ENCODE peak calls at places on chromosome 19, in ten cellular contexts. Z is brain microvascular endothelial cell, H is Panc1, K is right lobe of liver, Y is mammary epithelial cell, V is NB4, R is tibial nerve, X is SK-N-SH, N is mucosa of descending colon, E is PC-9. Q is an unnamed sample.

GRCh38 chr19:372306-372890 is 27.8 kb upstream of the MIER2 start:
- DNase-seq in Z (peak; percentile 3), H (no peak), K (no peak), Y (no peak), V (no peak), R (no peak), X (peak; percentile 81), N (no peak), E (no peak), Q (peak; percentile 26)

GRCh38 chr19:41995959-41996797 is 2.1 kb upstream of the ATP1A3 start:
- DNase-seq in Z (no peak), H (no peak), K (no peak), Y (no peak), V (peak; percentile 13), R (no peak), X (peak; percentile 90), N (no peak), E (no peak), Q (no peak)

GRCh38 chr19:44876930-44877530 is 14.0 kb upstream of the TOMM40 start:
- DNase-seq in Z (no peak), H (no peak), K (no peak), Y (no peak), V (no peak), R (no peak), X (no peak), N (no peak), E (no peak), Q (no peak)

GRCh38 chr19:53908106-53908932 is 759 bp upstream of the CACNG7 start:
- DNase-seq in Z (peak; percentile 30), H (no peak), K (no peak), Y (peak; percentile 21), V (peak; percentile 61), R (no peak), X (peak; percentile 89), N (peak; percentile 42), E (peak; percentile 31), Q (no peak)

GRCh38 chr19:58393725-58394033 is 1.8 kb upstream of the RNF225 start:
- DNase-seq in Z (no peak), H (no peak), K (no peak), Y (no peak), V (no peak), R (no peak), X (no peak), N (no peak), E (no peak), Q (no peak)

GRCh38 chr19:9953802-9954542 is 17.7 kb upstream of the OLFM2 start:
- DNase-seq in Z (no peak), H (no peak), K (no peak), Y (no peak), V (no peak), R (no peak), X (no peak), N (no peak), E (no peak), Q (no peak)

GRCh38 chr19:54325194-54325621 is 12.2 kb upstream of the LILRA5 start:
- DNase-seq in Z (peak; percentile 31), H (peak; percentile 53), K (no peak), Y (peak; percentile 10), V (peak; percentile 60), R (no peak), X (peak; percentile 59), N (no peak), E (peak; percentile 31), Q (no peak)

GRCh38 chr19:20926796-20927195 is 3.7 kb downstream of the ZNF85 start:
- DNase-seq in Z (peak; percentile 27), H (no peak), K (no peak), Y (peak; percentile 6), V (no peak), R (no peak), X (no peak), N (no peak), E (no peak), Q (no peak)

GRCh38 chr19:36973021-36973843 is 57.1 kb downstream of the ZNF568 start:
- DNase-seq in Z (peak; percentile 61), H (peak; percentile 48), K (peak; percentile 85), Y (peak; percentile 77), V (no peak), R (peak; percentile 51), X (peak; percentile 97), N (peak; percentile 91), E (peak; percentile 48), Q (peak; percentile 71)

GRCh38 chr19:10712041-10712440 is 5.8 kb upstream of the DNM2 start:
- DNase-seq in Z (no peak), H (no peak), K (no peak), Y (no peak), V (no peak), R (no peak), X (no peak), N (peak; percentile 73), E (no peak), Q (no peak)

GRCh38 chr19:43105496-43105895 is 23.0 kb upstream of the PSG2 start:
- DNase-seq in Z (no peak), H (no peak), K (no peak), Y (no peak), V (no peak), R (no peak), X (no peak), N (no peak), E (no peak), Q (no peak)

GRCh38 chr19:33796164-33797100 is at the start of gene KCTD15:
- DNase-seq in Z (no peak), H (no peak), K (peak; percentile 53), Y (peak; percentile 60), V (peak; percentile 64), R (no peak), X (peak; percentile 86), N (peak; percentile 72), E (peak; percentile 37), Q (no peak)

GRCh38 chr19:54077334-54077733 is 3.8 kb downstream of the TARM1 start:
- DNase-seq in Z (no peak), H (no peak), K (no peak), Y (no peak), V (peak; percentile 74), R (no peak), X (no peak), N (no peak), E (no peak), Q (no peak)

GRCh38 chr19:13243971-13244370 is 93.8 kb downstream of the IER2 start:
- DNase-seq in Z (no peak), H (no peak), K (no peak), Y (no peak), V (no peak), R (no peak), X (no peak), N (no peak), E (no peak), Q (no peak)

GRCh38 chr19:33688657-33688992 is 66.9 kb downstream of the CHST8 start:
- DNase-seq in Z (no peak), H (no peak), K (no peak), Y (no peak), V (no peak), R (no peak), X (no peak), N (no peak), E (no peak), Q (no peak)

GRCh38 chr19:16442386-16443276 is 29.1 kb downstream of the EPS15L1 start:
- DNase-seq in Z (no peak), H (no peak), K (no peak), Y (no peak), V (no peak), R (no peak), X (no peak), N (peak; percentile 89), E (no peak), Q (peak; percentile 41)
- H3K4me3 ChIP-seq in Z (no peak overlapping the region), H (no peak overlapping the region), K (no peak overlapping the region), Y (no peak overlapping the region), V (no peak overlapping the region), R (no peak overlapping the region), X (no peak overlapping the region), N (no peak overlapping the region), E (no peak overlapping the region), Q (no peak overlapping the region)

GRCh38 chr19:2840794-2841790 is at the start of gene ZNF555:
- DNase-seq in Z (peak; percentile 100), H (peak; percentile 93), K (peak; percentile 98), Y (peak; percentile 99), V (peak; percentile 97), R (peak; percentile 99), X (peak; percentile 98), N (peak; percentile 99), E (peak; percentile 94), Q (peak; percentile 97)
- TF ChIP-seq CTCF in Z (peak; percentile 46), H (peak; percentile 59), K (peak; percentile 47), Y (peak; percentile 35), V (peak; percentile 14), R (peak; percentile 88), X (peak; percentile 40), N (peak; percentile 62), E (peak; percentile 61), Q (peak; percentile 52)

DNA sequence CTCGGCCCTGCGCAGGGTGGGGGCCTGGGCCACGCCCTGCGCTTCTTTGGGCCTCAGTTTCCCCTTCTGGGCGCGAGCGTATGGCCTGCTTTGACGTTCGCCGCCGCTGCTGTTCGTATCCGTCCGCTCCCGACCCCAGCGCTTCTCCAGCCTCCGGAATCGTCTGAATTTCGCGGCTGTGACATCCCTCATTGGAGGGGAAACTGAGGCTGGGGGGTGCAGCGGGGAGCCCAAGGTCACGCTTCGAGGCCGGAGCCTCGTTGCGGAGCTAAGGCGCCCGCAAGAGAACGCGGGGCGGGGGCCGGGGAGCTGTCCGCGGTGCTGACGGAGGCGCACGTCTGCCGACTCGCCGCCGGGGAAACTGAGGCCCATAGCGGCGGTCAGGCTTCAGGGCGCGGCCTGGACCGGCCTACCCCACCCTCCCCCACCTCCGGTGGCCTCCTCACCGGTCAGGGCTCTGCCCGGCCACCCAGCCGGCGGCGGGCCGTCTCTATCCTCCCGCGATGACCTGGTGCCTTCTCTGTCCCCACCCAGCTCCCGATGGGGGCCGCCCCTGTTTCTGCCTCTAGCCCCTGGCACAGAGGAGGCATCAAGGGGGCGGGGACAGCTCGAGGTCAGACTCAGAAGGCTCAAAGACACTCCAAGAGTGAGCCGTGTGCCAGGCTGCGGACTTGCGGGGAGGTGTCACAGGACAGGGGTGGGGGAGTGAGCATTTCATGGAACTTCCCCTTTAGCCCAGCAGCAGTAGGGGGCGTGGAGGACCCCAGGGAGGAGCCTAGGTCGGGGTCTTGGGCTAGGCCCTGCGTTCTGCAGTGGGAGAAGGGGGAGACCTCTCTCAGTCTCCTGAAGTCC is 3.0 kb upstream of the APC2 start:
- DNase-seq in Z (no peak), H (no peak), K (no peak), Y (no peak), V (peak; percentile 55), R (no peak), X (peak; percentile 73), N (no peak), E (no peak), Q (no peak)
- H3K4me3 ChIP-seq in Z (no peak overlapping the region), H (peak overlapping the region; percentile 50), K (no peak overlapping the region), Y (no peak overlapping the region), V (no peak overlapping the region), R (no peak overlapping the region), X (peak overlapping the region; percentile 68), N (no peak overlapping the region), E (no peak overlapping the region), Q (no peak overlapping the region)

GRCh38 chr19:23822735-23823134 is 64.0 kb upstream of the ZNF681 start:
- DNase-seq in Z (no peak), H (no peak), K (no peak), Y (peak; percentile 21), V (no peak), R (no peak), X (no peak), N (no peak), E (peak; percentile 67), Q (peak; percentile 86)

DNA sequence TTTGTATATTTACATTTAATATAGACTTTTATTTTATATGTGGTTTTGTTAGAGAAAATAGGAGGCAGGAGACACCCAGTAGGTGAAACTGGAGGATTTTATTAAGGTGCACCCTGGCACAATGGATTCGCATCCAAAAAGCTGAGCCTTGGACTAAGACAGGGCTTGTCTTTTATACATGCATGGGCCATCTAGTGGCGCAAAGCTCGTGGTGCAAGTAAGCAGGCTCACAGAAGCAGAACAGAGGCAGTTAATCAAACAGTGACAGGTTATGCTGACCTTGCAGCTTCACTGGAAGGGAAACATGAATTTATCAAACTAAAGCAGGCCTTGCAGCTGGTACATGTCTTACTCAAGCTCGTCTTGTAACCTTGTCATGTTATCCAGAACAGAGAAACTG is 58.8 kb upstream of the ZNF681 start:
- DNase-seq in Z (peak; percentile 5), H (no peak), K (peak; percentile 20), Y (peak; percentile 14), V (peak; percentile 68), R (no peak), X (peak; percentile 24), N (peak; percentile 52), E (no peak), Q (no peak)
- TF ChIP-seq CTCF in Z (peak; percentile 61), H (peak; percentile 29), K (peak; percentile 27), Y (peak; percentile 36), V (peak; percentile 69), R (no peak), X (peak; percentile 46), N (no peak), E (peak; percentile 52), Q (peak; percentile 52)